ENCODE peak calls at places on chromosomes 6 and 20, in ten cellular contexts. One of them, this sample, is unnamed.

GRCh38 chr6:43428112-43428570 is 800 bp downstream of the ABCC10 start:
- DNase-seq in cardiac fibroblast: no peak
- DNase-seq in lower lobe of right lung: no peak
- DNase-seq in HFF-Myc: no peak
- DNase-seq in bronchial epithelial cell: no peak
- DNase-seq in CD8-positive, alpha-beta T cell: no peak
- DNase-seq in A549: no peak
- DNase-seq in kidney epithelial cell: no peak
- DNase-seq in fibroblast of the aortic adventitia: peak; percentile 4
- DNase-seq in tibial artery: no peak
- DNase-seq in this sample: no peak

GRCh38 chr6:29667158-29667557 is 10.3 kb downstream of the MOG start:
- DNase-seq in cardiac fibroblast: no peak
- DNase-seq in lower lobe of right lung: no peak
- DNase-seq in HFF-Myc: no peak
- DNase-seq in bronchial epithelial cell: no peak
- DNase-seq in CD8-positive, alpha-beta T cell: no peak
- DNase-seq in A549: no peak
- DNase-seq in kidney epithelial cell: no peak
- DNase-seq in fibroblast of the aortic adventitia: no peak
- DNase-seq in tibial artery: no peak
- DNase-seq in this sample: no peak

GRCh38 chr6:5936611-5937010 is 70.1 kb downstream of the NRN1 start:
- DNase-seq in cardiac fibroblast: no peak
- DNase-seq in lower lobe of right lung: no peak
- DNase-seq in HFF-Myc: no peak
- DNase-seq in bronchial epithelial cell: no peak
- DNase-seq in CD8-positive, alpha-beta T cell: no peak
- DNase-seq in A549: no peak
- DNase-seq in kidney epithelial cell: no peak
- DNase-seq in fibroblast of the aortic adventitia: no peak
- DNase-seq in tibial artery: no peak
- DNase-seq in this sample: peak; percentile 9

GRCh38 chr20:15185913-15186312 is 848.5 kb upstream of the FLRT3 start:
- DNase-seq in cardiac fibroblast: no peak
- DNase-seq in lower lobe of right lung: no peak
- DNase-seq in HFF-Myc: no peak
- DNase-seq in bronchial epithelial cell: no peak
- DNase-seq in CD8-positive, alpha-beta T cell: no peak
- DNase-seq in A549: no peak
- DNase-seq in kidney epithelial cell: no peak
- DNase-seq in fibroblast of the aortic adventitia: no peak
- DNase-seq in tibial artery: no peak
- DNase-seq in this sample: no peak

GRCh38 chr6:72552938-72553337 is 68.9 kb upstream of the KCNQ5 start:
- DNase-seq in cardiac fibroblast: peak; percentile 41
- DNase-seq in lower lobe of right lung: no peak
- DNase-seq in HFF-Myc: no peak
- DNase-seq in bronchial epithelial cell: peak; percentile 85
- DNase-seq in CD8-positive, alpha-beta T cell: no peak
- DNase-seq in A549: peak; percentile 31
- DNase-seq in kidney epithelial cell: no peak
- DNase-seq in fibroblast of the aortic adventitia: peak; percentile 41
- DNase-seq in tibial artery: no peak
- DNase-seq in this sample: no peak

GRCh38 chr20:50120935-50121693 is 8.2 kb upstream of the UBE2V1 start:
- DNase-seq in cardiac fibroblast: peak; percentile 80
- DNase-seq in lower lobe of right lung: peak; percentile 63
- DNase-seq in HFF-Myc: no peak
- DNase-seq in bronchial epithelial cell: peak; percentile 65
- DNase-seq in CD8-positive, alpha-beta T cell: peak; percentile 65
- DNase-seq in A549: peak; percentile 82
- DNase-seq in kidney epithelial cell: no peak
- DNase-seq in fibroblast of the aortic adventitia: peak; percentile 61
- DNase-seq in tibial artery: peak; percentile 78
- DNase-seq in this sample: no peak

GRCh38 chr6:168596316-168596715 is 155.3 kb downstream of the SMOC2 start:
- DNase-seq in cardiac fibroblast: no peak
- DNase-seq in lower lobe of right lung: no peak
- DNase-seq in HFF-Myc: no peak
- DNase-seq in bronchial epithelial cell: no peak
- DNase-seq in CD8-positive, alpha-beta T cell: no peak
- DNase-seq in A549: no peak
- DNase-seq in kidney epithelial cell: no peak
- DNase-seq in fibroblast of the aortic adventitia: no peak
- DNase-seq in tibial artery: peak; percentile 15
- DNase-seq in this sample: no peak

GRCh38 chr6:33414592-33415271 is 3.2 kb downstream of the CUTA start:
- DNase-seq in cardiac fibroblast: peak; percentile 19
- DNase-seq in lower lobe of right lung: no peak
- DNase-seq in HFF-Myc: no peak
- DNase-seq in bronchial epithelial cell: no peak
- DNase-seq in CD8-positive, alpha-beta T cell: no peak
- DNase-seq in A549: no peak
- DNase-seq in kidney epithelial cell: no peak
- DNase-seq in fibroblast of the aortic adventitia: no peak
- DNase-seq in tibial artery: no peak
- DNase-seq in this sample: no peak

GRCh38 chr20:36461600-36462439 is 79.5 kb upstream of the MYL9 start:
- DNase-seq in cardiac fibroblast: peak; percentile 71
- DNase-seq in lower lobe of right lung: peak; percentile 75
- DNase-seq in HFF-Myc: no peak
- DNase-seq in bronchial epithelial cell: no peak
- DNase-seq in CD8-positive, alpha-beta T cell: peak; percentile 35
- DNase-seq in A549: peak; percentile 48
- DNase-seq in kidney epithelial cell: no peak
- DNase-seq in fibroblast of the aortic adventitia: peak; percentile 41
- DNase-seq in tibial artery: peak; percentile 86
- DNase-seq in this sample: no peak

GRCh38 chr20:58135441-58136170 is 92.8 kb downstream of the ANKRD60 start:
- DNase-seq in cardiac fibroblast: no peak
- DNase-seq in lower lobe of right lung: no peak
- DNase-seq in HFF-Myc: no peak
- DNase-seq in bronchial epithelial cell: peak; percentile 79
- DNase-seq in CD8-positive, alpha-beta T cell: no peak
- DNase-seq in A549: no peak
- DNase-seq in kidney epithelial cell: no peak
- DNase-seq in fibroblast of the aortic adventitia: no peak
- DNase-seq in tibial artery: peak; percentile 55
- DNase-seq in this sample: no peak

DNA sequence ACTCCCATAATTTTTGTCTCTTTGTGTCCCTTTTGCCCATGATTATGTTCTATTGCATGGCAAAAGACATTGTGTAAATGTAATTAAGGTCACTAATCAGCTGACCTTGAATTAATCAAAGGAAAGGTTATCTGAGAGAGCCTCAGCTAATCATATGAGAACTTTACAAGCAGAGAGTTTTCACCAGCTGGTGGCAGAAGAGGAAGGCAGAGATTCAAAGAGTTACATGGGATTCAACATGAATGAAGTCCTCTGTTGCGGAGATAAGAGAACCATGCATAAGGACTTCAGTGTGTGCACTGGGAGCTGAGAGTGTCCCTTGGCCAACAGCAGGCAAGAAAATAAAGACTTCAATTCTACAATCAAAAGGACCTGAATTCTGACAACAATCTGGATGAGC is 494.1 kb upstream of the ARID1B start:
- DNase-seq in cardiac fibroblast: no peak
- DNase-seq in lower lobe of right lung: no peak
- DNase-seq in HFF-Myc: no peak
- DNase-seq in bronchial epithelial cell: no peak
- DNase-seq in CD8-positive, alpha-beta T cell: no peak
- DNase-seq in A549: no peak
- DNase-seq in kidney epithelial cell: no peak
- DNase-seq in fibroblast of the aortic adventitia: no peak
- DNase-seq in tibial artery: no peak
- DNase-seq in this sample: no peak
- TF ChIP-seq CTCF in cardiac fibroblast: no peak
- TF ChIP-seq CTCF in lower lobe of right lung: no peak
- TF ChIP-seq CTCF in HFF-Myc: no peak
- TF ChIP-seq CTCF in bronchial epithelial cell: no peak
- TF ChIP-seq CTCF in CD8-positive, alpha-beta T cell: no peak
- TF ChIP-seq CTCF in A549: no peak
- TF ChIP-seq CTCF in kidney epithelial cell: no peak
- TF ChIP-seq CTCF in fibroblast of the aortic adventitia: no peak
- TF ChIP-seq CTCF in tibial artery: no peak
- TF ChIP-seq CTCF in this sample: no peak

GRCh38 chr6:2221724-2222274 is 23.6 kb downstream of the GMDS start:
- DNase-seq in cardiac fibroblast: no peak
- DNase-seq in lower lobe of right lung: no peak
- DNase-seq in HFF-Myc: no peak
- DNase-seq in bronchial epithelial cell: no peak
- DNase-seq in CD8-positive, alpha-beta T cell: no peak
- DNase-seq in A549: no peak
- DNase-seq in kidney epithelial cell: no peak
- DNase-seq in fibroblast of the aortic adventitia: no peak
- DNase-seq in tibial artery: no peak
- DNase-seq in this sample: no peak
- H3K4me3 ChIP-seq in cardiac fibroblast: peak overlapping the region; percentile 57
- H3K4me3 ChIP-seq in lower lobe of right lung: peak overlapping the region; percentile 56
- H3K4me3 ChIP-seq in HFF-Myc: no peak overlapping the region
- H3K4me3 ChIP-seq in bronchial epithelial cell: peak overlapping the region; percentile 30
- H3K4me3 ChIP-seq in CD8-positive, alpha-beta T cell: peak overlapping the region; percentile 40
- H3K4me3 ChIP-seq in A549: peak overlapping the region; percentile 36
- H3K4me3 ChIP-seq in kidney epithelial cell: peak overlapping the region; percentile 34
- H3K4me3 ChIP-seq in fibroblast of the aortic adventitia: peak overlapping the region; percentile 62
- H3K4me3 ChIP-seq in tibial artery: peak overlapping the region; percentile 50
- H3K4me3 ChIP-seq in this sample: peak overlapping the region; percentile 9

GRCh38 chr6:56540232-56540631 is 102.5 kb downstream of the DST start:
- DNase-seq in cardiac fibroblast: no peak
- DNase-seq in lower lobe of right lung: no peak
- DNase-seq in HFF-Myc: no peak
- DNase-seq in bronchial epithelial cell: no peak
- DNase-seq in CD8-positive, alpha-beta T cell: no peak
- DNase-seq in A549: no peak
- DNase-seq in kidney epithelial cell: no peak
- DNase-seq in fibroblast of the aortic adventitia: no peak
- DNase-seq in tibial artery: no peak
- DNase-seq in this sample: no peak

GRCh38 chr6:56539503-56540105 is 103.1 kb downstream of the DST start:
- DNase-seq in cardiac fibroblast: no peak
- DNase-seq in lower lobe of right lung: no peak
- DNase-seq in HFF-Myc: no peak
- DNase-seq in bronchial epithelial cell: no peak
- DNase-seq in CD8-positive, alpha-beta T cell: no peak
- DNase-seq in A549: no peak
- DNase-seq in kidney epithelial cell: no peak
- DNase-seq in fibroblast of the aortic adventitia: no peak
- DNase-seq in tibial artery: no peak
- DNase-seq in this sample: no peak

GRCh38 chr6:56540950-56541600 is 101.6 kb downstream of the DST start:
- DNase-seq in cardiac fibroblast: no peak
- DNase-seq in lower lobe of right lung: no peak
- DNase-seq in HFF-Myc: no peak
- DNase-seq in bronchial epithelial cell: peak; percentile 30
- DNase-seq in CD8-positive, alpha-beta T cell: no peak
- DNase-seq in A549: no peak
- DNase-seq in kidney epithelial cell: no peak
- DNase-seq in fibroblast of the aortic adventitia: peak; percentile 54
- DNase-seq in tibial artery: no peak
- DNase-seq in this sample: no peak

GRCh38 chr6:56541736-56542366 is 100.8 kb downstream of the DST start:
- DNase-seq in cardiac fibroblast: no peak
- DNase-seq in lower lobe of right lung: no peak
- DNase-seq in HFF-Myc: no peak
- DNase-seq in bronchial epithelial cell: peak; percentile 18
- DNase-seq in CD8-positive, alpha-beta T cell: no peak
- DNase-seq in A549: no peak
- DNase-seq in kidney epithelial cell: no peak
- DNase-seq in fibroblast of the aortic adventitia: no peak
- DNase-seq in tibial artery: no peak
- DNase-seq in this sample: no peak

DNA sequence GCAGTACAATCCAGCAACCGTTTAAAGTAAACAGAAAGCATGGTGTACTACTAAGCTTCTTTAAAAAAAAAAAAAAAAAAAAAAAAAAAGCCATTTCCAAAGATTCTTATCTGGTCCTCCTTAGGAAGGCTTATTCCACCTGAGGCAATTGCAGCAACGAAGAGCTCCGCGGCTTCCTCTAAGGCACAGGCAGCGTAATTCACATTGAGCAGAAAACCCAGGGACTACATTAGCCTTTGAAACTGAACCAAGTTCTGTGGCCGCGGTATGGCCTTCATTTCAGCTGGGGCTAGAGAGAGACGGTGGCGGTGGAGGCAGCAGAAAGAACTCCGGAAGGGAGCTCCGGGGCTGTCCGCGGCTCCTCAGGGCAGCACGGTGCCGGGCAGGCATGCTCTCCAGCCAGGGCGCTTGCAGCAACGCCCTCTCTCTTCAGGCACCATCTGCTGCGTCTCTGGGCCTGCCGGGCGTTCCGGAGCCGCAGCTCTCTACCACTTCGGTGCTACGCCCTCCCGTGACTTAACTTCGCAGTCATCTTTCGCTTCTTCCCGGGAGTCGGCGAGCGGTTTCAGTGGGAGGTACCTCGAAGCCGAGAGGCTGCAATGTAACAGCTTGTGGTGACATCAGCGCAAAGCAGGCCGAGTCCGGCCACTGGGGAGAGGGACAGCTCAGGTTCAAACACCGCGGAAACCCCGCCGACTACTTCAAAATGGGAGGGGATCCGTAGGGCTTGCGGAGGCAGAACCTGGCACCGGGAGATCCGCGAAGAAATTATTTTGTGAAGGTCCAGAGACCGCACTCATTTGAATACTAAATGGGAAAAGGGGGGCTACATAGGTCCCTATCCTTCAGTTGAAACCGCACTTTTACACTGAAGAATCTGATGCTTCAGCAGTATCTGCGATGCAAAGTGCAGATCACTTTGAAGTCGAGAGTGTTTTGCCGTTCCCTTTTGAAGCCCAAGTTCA is 100.0 kb downstream of the DST start:
- DNase-seq in cardiac fibroblast: peak; percentile 97
- DNase-seq in lower lobe of right lung: peak; percentile 93
- DNase-seq in HFF-Myc: peak; percentile 95
- DNase-seq in bronchial epithelial cell: peak; percentile 98
- DNase-seq in CD8-positive, alpha-beta T cell: peak; percentile 41
- DNase-seq in A549: peak; percentile 93
- DNase-seq in kidney epithelial cell: peak; percentile 93
- DNase-seq in fibroblast of the aortic adventitia: peak; percentile 96
- DNase-seq in tibial artery: peak; percentile 98
- DNase-seq in this sample: peak; percentile 91
- TF ChIP-seq CTCF in cardiac fibroblast: peak; percentile 4
- TF ChIP-seq CTCF in lower lobe of right lung: peak; percentile 37
- TF ChIP-seq CTCF in HFF-Myc: no peak
- TF ChIP-seq CTCF in bronchial epithelial cell: peak; percentile 47
- TF ChIP-seq CTCF in CD8-positive, alpha-beta T cell: no peak
- TF ChIP-seq CTCF in A549: no peak
- TF ChIP-seq CTCF in kidney epithelial cell: peak; percentile 29
- TF ChIP-seq CTCF in fibroblast of the aortic adventitia: peak; percentile 35
- TF ChIP-seq CTCF in tibial artery: peak; percentile 40
- TF ChIP-seq CTCF in this sample: peak; percentile 12

DNA sequence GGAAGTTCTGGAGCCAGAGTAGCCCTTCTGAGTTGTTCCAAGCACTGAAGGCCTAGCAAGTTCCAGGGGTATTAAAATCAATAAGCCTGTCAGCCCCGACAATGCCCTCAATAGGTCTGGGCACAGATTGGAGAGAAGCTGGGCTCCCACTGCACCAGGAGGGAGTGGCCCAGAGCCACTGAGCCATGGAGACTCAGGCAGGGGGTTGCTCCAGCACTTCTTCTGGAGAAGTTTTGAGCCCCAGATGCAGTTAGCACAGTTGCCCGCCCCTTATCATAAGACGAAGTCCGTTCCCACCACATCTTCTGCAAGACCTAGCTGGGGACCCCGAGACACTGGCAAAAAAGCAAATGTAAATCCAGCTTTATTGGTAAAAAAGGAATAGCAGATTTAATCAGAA is 13.0 kb downstream of the DEFB132 start:
- DNase-seq in cardiac fibroblast: no peak
- DNase-seq in lower lobe of right lung: no peak
- DNase-seq in HFF-Myc: no peak
- DNase-seq in bronchial epithelial cell: no peak
- DNase-seq in CD8-positive, alpha-beta T cell: no peak
- DNase-seq in A549: no peak
- DNase-seq in kidney epithelial cell: no peak
- DNase-seq in fibroblast of the aortic adventitia: no peak
- DNase-seq in tibial artery: no peak
- DNase-seq in this sample: no peak
- H3K4me3 ChIP-seq in cardiac fibroblast: no peak overlapping the region
- H3K4me3 ChIP-seq in lower lobe of right lung: no peak overlapping the region
- H3K4me3 ChIP-seq in HFF-Myc: no peak overlapping the region
- H3K4me3 ChIP-seq in bronchial epithelial cell: no peak overlapping the region
- H3K4me3 ChIP-seq in CD8-positive, alpha-beta T cell: no peak overlapping the region
- H3K4me3 ChIP-seq in A549: no peak overlapping the region
- H3K4me3 ChIP-seq in kidney epithelial cell: no peak overlapping the region
- H3K4me3 ChIP-seq in fibroblast of the aortic adventitia: no peak overlapping the region
- H3K4me3 ChIP-seq in tibial artery: no peak overlapping the region
- H3K4me3 ChIP-seq in this sample: no peak overlapping the region

This sample was measured in astrocyte of the cerebellum.